ENCODE peak calls at places on chromosomes 6 and 20, in eight cellular contexts. X is Karpas-422; J is naive thymus-derived CD4-positive, alpha-beta T cell; Y is hepatocyte; U is uterus; K is heart left ventricle; Q is lower lobe of right lung; N is foreskin keratinocyte. D is an unnamed sample.

GRCh38 chr6:142819603-142820335 is 125.2 kb downstream of the HIVEP2 start:
- DNase-seq in U (no peak), Q (no peak), Y (no peak), K (no peak), N (peak; percentile 49), J (no peak), X (no peak), D (peak; percentile 16)

GRCh38 chr6:104784884-104785283 is 74.8 kb downstream of the HACE1 start:
- DNase-seq in N (no peak), K (no peak), Y (no peak), U (no peak), X (no peak), Q (no peak), J (no peak), D (no peak)

GRCh38 chr20:45833883-45834796 is 541 bp downstream of the SNX21 start:
- DNase-seq in Y (peak; percentile 81), U (peak; percentile 87), J (peak; percentile 33), Q (peak; percentile 76), N (no peak), K (peak; percentile 83), X (no peak), D (peak; percentile 11)

GRCh38 chr6:27791182-27791939 is 120.8 kb downstream of the OR2B2 start:
- DNase-seq in K (peak; percentile 57), N (peak; percentile 63), J (no peak), X (peak; percentile 62), U (peak; percentile 80), Q (no peak), Y (peak; percentile 83), D (no peak)

GRCh38 chr6:22095886-22096285 is 200.9 kb downstream of the PRL start:
- DNase-seq in J (no peak), Q (no peak), N (no peak), X (no peak), U (no peak), K (no peak), Y (no peak), D (no peak)

GRCh38 chr6:57265755-57266221 is 43.7 kb upstream of the RAB23 start:
- DNase-seq in U (no peak), K (no peak), Y (no peak), J (no peak), Q (no peak), N (no peak), X (no peak), D (no peak)

GRCh38 chr6:83847179-83847578 is 6.0 kb upstream of the RIPPLY2 start:
- DNase-seq in U (no peak), Y (no peak), K (no peak), N (no peak), X (no peak), Q (no peak), J (no peak), D (no peak)

GRCh38 chr6:11002176-11002575 is 41.9 kb downstream of the ELOVL2 start:
- DNase-seq in Q (no peak), X (no peak), U (no peak), J (no peak), Y (no peak), K (no peak), N (no peak), D (no peak)

GRCh38 chr20:8796088-8796665 is 272.7 kb upstream of the PLCB4 start:
- DNase-seq in U (no peak), J (no peak), K (no peak), Q (no peak), Y (no peak), X (no peak), N (no peak), D (no peak)

GRCh38 chr20:57711311-57711712 is 1.5 kb upstream of the PMEPA1 start:
- DNase-seq in X (no peak), K (no peak), N (no peak), J (no peak), U (no peak), Q (no peak), Y (no peak), D (no peak)
- H3K27ac ChIP-seq in X (no peak overlapping the region), K (peak overlapping the region; percentile 90), N (peak overlapping the region; percentile 91), J (peak overlapping the region; percentile 88), U (peak overlapping the region; percentile 87), Q (peak overlapping the region; percentile 95), Y (peak overlapping the region; percentile 91), D (peak overlapping the region; percentile 79)

GRCh38 chr20:32979201-32979998 is 24.8 kb downstream of the SUN5 start:
- DNase-seq in J (no peak), N (no peak), K (no peak), Q (no peak), Y (no peak), U (no peak), X (no peak), D (no peak)
- H3K27ac ChIP-seq in J (no peak overlapping the region), N (no peak overlapping the region), K (no peak overlapping the region), Q (no peak overlapping the region), Y (no peak overlapping the region), U (no peak overlapping the region), X (no peak overlapping the region), D (no peak overlapping the region)

GRCh38 chr6:158188591-158188990 is 20.4 kb downstream of the GTF2H5 start:
- DNase-seq in Y (no peak), N (no peak), X (no peak), U (no peak), K (no peak), Q (no peak), J (no peak), D (no peak)
- H3K27ac ChIP-seq in Y (no peak overlapping the region), N (no peak overlapping the region), X (no peak overlapping the region), U (no peak overlapping the region), K (no peak overlapping the region), Q (no peak overlapping the region), J (no peak overlapping the region), D (no peak overlapping the region)

DNA sequence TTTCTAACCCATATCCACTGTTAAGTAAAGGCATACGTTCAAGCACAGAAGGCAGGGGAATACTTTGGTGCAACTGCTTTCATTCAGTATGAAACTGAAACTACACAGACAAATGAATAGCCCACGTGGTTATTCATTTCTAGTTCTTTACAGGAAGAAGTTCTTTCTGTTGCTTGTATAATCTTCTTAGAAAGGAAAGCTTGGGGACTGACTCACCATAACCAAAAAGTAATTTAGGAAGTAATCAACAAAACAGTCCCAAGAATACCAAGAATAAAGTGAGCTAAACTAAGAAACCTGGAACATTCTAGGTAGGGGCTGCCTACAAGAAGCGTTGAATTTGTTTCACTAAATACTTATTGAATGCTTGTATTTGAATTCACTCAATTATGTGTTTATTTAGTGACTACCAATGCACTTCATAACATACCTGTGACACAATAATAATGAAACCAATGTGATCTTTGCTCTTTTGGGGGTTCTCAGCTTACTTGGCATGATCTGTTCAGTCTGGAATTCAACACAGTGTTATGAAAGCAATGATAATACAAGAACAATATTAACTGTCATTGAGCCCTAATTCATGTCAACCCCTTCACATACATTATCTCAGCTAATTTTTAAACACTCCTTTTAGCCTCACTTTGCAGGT is 25.1 kb upstream of the KIAA0408 start:
- DNase-seq in Q (no peak), N (peak; percentile 25), U (no peak), Y (no peak), X (no peak), K (no peak), J (peak; percentile 6), D (no peak)
- H3K27ac ChIP-seq in Q (peak overlapping the region; percentile 15), N (no peak overlapping the region), U (no peak overlapping the region), Y (peak overlapping the region; percentile 39), X (no peak overlapping the region), K (no peak overlapping the region), J (peak overlapping the region; percentile 19), D (peak overlapping the region; percentile 17)

GRCh38 chr6:106617302-106617701 is 12.0 kb downstream of the RTN4IP1 start:
- DNase-seq in X (no peak), U (no peak), K (no peak), Y (no peak), N (no peak), J (no peak), Q (no peak), D (no peak)
- H3K27ac ChIP-seq in X (peak overlapping the region; percentile 85), U (no peak overlapping the region), K (no peak overlapping the region), Y (no peak overlapping the region), N (no peak overlapping the region), J (no peak overlapping the region), Q (no peak overlapping the region), D (no peak overlapping the region)

DNA sequence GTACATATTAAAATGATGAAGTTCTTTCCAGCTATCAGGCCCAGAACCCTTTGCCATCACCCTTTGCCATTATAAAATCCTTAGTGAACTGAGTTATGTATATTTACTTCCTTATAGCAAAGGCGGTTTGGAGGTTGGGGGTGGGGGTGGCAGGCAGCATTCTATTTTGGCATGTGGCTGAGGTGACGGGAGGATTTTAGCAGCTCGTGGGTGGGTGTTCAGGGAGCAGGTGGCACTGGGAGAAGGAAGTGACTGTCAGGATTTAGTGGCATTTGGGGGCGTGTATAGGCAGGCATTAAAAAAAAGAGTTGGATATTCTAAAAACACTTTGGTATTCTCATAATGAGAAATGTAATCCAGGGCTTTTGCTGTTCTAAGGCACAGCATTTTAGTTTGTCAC is 150.7 kb downstream of the RIMS1 start:
- DNase-seq in K (no peak), J (no peak), Q (no peak), Y (no peak), U (no peak), N (no peak), X (no peak), D (no peak)
- H3K27ac ChIP-seq in K (no peak overlapping the region), J (no peak overlapping the region), Q (no peak overlapping the region), Y (no peak overlapping the region), U (no peak overlapping the region), N (no peak overlapping the region), X (no peak overlapping the region), D (no peak overlapping the region)

GRCh38 chr20:13783528-13783927 is 1.2 kb downstream of the ESF1 start:
- DNase-seq in K (no peak), Y (no peak), Q (peak; percentile 28), X (no peak), N (no peak), J (no peak), U (no peak), D (no peak)
- H3K27ac ChIP-seq in K (no peak overlapping the region), Y (no peak overlapping the region), Q (no peak overlapping the region), X (no peak overlapping the region), N (no peak overlapping the region), J (no peak overlapping the region), U (no peak overlapping the region), D (no peak overlapping the region)

D was measured in effector memory CD4-positive, alpha-beta T cell.